ENCODE peak calls at places on chromosomes 5 and 9, in eight cellular contexts. M is adrenal gland; Z is uterus; C is CD8-positive, alpha-beta T cell; N is coronary artery; D is transverse colon; Y is heart left ventricle; A is body of pancreas. F is an unnamed sample.

GRCh38 chr9:108033976-108034964 is 544.7 kb upstream of the KLF4 start:
- DNase-seq in M (no peak), Z (peak), C (no peak), N (no peak), D (no peak), Y (no peak), A (no peak), F (no peak)

GRCh38 chr5:150853560-150853959 is 7.2 kb downstream of the IRGM start:
- DNase-seq in M (no peak), Z (no peak), C (no peak), N (no peak), D (no peak), Y (no peak), A (no peak), F (no peak)

GRCh38 chr5:124746252-124746915 is at the start of gene ZNF608:
- DNase-seq in M (peak), Z (peak), C (no peak), N (peak), D (peak), Y (no peak), A (peak), F (peak)

GRCh38 chr9:74570879-74571512 is 73.9 kb downstream of the RORB start:
- DNase-seq in M (no peak), Z (no peak), C (no peak), N (no peak), D (no peak), Y (no peak), A (no peak), F (peak)

GRCh38 chr9:98570663-98571440 is 137.9 kb downstream of the GABBR2 start:
- DNase-seq in M (no peak), Z (no peak), C (no peak), N (no peak), D (no peak), Y (no peak), A (no peak), F (no peak)

GRCh38 chr5:160030631-160031377 is 21.9 kb downstream of the TTC1 start:
- DNase-seq in M (no peak), Z (no peak), C (no peak), N (no peak), D (no peak), Y (no peak), A (no peak), F (peak)

GRCh38 chr5:119315516-119315949 is 40.3 kb upstream of the TNFAIP8 start:
- DNase-seq in M (peak), Z (no peak), C (peak), N (no peak), D (no peak), Y (no peak), A (no peak), F (peak)

GRCh38 chr9:93902780-93903655 is 52.1 kb downstream of the BARX1 start:
- DNase-seq in M (peak), Z (peak), C (no peak), N (no peak), D (peak), Y (no peak), A (peak), F (no peak)

GRCh38 chr9:1429328-1429727 is 379.2 kb downstream of the DMRT2 start:
- DNase-seq in M (no peak), Z (no peak), C (no peak), N (no peak), D (peak), Y (peak), A (peak), F (peak)

DNA sequence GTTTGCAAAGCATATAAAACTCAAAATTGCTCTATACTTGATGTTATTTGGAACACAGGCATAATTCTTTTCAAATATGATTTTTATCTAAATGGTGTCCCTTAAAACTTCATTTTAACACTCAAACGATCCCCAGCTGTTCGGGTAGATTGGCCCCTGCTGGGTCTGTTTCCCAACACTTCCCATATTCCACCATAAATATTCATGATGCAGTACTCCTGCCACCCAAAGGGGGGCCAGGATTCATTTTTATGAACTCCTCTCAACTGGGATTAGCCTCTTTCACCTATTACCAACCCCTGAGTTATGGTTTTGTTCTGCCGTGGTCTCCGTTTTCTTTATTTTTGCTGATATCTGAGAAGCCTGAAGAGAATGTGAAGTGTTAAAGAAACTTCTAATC is 383.9 kb downstream of the DMRT2 start:
- DNase-seq in M (no peak), Z (no peak), C (no peak), N (no peak), D (no peak), Y (no peak), A (no peak), F (peak)
- TF ChIP-seq CTCF in M (peak), Z (no peak), C (no peak), N (no peak), D (no peak), Y (peak), A (peak), F (no peak)

DNA sequence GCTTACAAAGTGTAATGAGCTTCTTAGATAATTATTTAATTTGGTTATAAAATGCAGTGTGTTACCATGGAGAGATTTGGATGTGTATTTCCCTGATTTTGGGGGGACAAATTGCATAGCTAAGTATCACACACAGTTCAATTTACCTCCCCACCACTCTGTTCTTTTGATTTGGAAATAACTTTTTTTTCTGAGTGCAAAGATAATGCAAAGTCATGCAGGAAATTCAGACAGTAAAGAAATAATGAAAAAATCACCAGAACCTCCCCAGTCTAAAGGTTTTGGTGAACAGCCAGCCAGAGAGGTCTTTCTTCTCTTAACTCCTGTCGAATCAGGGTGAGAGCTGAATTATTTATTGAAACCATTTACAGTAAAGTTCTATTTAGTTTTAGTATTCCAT is 3.2 kb downstream of the ADGRV1 start:
- DNase-seq in M (no peak), Z (no peak), C (no peak), N (no peak), D (no peak), Y (no peak), A (no peak), F (no peak)
- H3K4me3 ChIP-seq in M (no peak), Z (no peak), C (no peak), N (no peak), D (no peak), Y (no peak), A (no peak), F (no peak)

GRCh38 chr5:75239681-75240080 is 3.0 kb upstream of the ANKRD31 start:
- DNase-seq in M (no peak), Z (no peak), C (no peak), N (no peak), D (no peak), Y (no peak), A (no peak), F (no peak)

GRCh38 chr5:75245023-75245422 is 8.3 kb upstream of the ANKRD31 start:
- DNase-seq in M (no peak), Z (no peak), C (no peak), N (no peak), D (no peak), Y (no peak), A (no peak), F (no peak)

GRCh38 chr5:75243510-75243909 is 6.8 kb upstream of the ANKRD31 start:
- DNase-seq in M (no peak), Z (no peak), C (no peak), N (no peak), D (no peak), Y (no peak), A (no peak), F (no peak)

GRCh38 chr5:75242067-75242466 is 5.4 kb upstream of the ANKRD31 start:
- DNase-seq in M (no peak), Z (no peak), C (no peak), N (no peak), D (no peak), Y (no peak), A (no peak), F (no peak)

DNA sequence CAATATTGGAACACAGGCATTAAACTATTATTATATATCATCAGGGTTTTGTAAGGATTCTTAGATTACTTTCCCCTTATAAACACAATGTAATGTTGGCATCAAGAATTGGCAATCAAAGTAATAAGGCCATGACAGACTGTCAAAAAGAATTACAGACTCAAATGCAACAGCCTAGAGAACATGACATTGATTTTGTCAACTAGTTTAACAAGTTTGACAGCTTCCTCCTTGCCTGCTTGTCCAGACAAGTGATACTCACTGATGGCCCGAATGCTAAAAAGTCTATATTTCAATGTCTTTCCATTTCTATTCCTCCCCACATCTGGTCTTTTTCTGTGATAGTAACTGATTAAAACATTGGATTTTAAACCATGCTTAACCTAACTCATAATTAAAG is 6.4 kb upstream of the ANKRD31 start:
- DNase-seq in M (no peak), Z (no peak), C (no peak), N (no peak), D (no peak), Y (no peak), A (no peak), F (no peak)
- H3K27ac ChIP-seq in M (no peak), Z (no peak), C (no peak), N (no peak), D (no peak), Y (no peak), A (no peak), F (no peak)

GRCh38 chr5:132747693-132748440 is 641 bp downstream of the CCNI2 start:
- DNase-seq in M (no peak), Z (no peak), C (peak), N (no peak), D (peak), Y (no peak), A (peak), F (no peak)

GRCh38 chr5:132746592-132747063 is 598 bp upstream of the CCNI2 start:
- DNase-seq in M (no peak), Z (no peak), C (no peak), N (no peak), D (peak), Y (no peak), A (peak), F (no peak)

GRCh38 chr5:132748522-132749000 is 1.3 kb downstream of the CCNI2 start:
- DNase-seq in M (no peak), Z (no peak), C (no peak), N (no peak), D (no peak), Y (no peak), A (no peak), F (no peak)

GRCh38 chr5:132749506-132749905 is 2.3 kb downstream of the CCNI2 start:
- DNase-seq in M (no peak), Z (no peak), C (no peak), N (no peak), D (peak), Y (no peak), A (no peak), F (no peak)

GRCh38 chr5:132747064-132747692 is at the start of gene CCNI2:
- DNase-seq in M (no peak), Z (no peak), C (peak), N (no peak), D (peak), Y (no peak), A (peak), F (no peak)
- TF ChIP-seq CTCF in M (peak), Z (no peak), C (no peak), N (no peak), D (no peak), Y (no peak), A (no peak), F (no peak)

DNA sequence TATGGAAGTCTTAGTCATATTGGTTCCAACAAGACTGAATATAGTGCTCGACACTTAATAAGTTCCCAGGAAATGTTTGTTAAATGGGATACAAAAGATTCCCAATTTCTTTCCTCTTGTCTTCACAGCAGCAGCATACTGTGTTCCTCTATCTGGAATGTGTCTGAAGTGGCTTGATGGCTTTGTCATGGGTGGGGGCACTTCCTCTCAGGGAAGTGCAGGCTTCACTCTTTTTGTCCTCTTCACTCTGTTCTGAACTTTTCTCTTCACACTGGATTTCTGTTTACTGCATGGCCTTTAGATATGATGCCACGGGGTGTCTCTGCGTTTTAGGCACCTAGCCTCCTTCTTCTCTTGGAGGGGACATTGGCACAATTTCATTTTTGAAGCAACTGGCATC is 127.7 kb upstream of the C9orf72 start:
- DNase-seq in M (no peak), Z (no peak), C (no peak), N (no peak), D (no peak), Y (no peak), A (no peak), F (no peak)
- H3K4me3 ChIP-seq in M (no peak), Z (no peak), C (no peak), N (no peak), D (no peak), Y (no peak), A (no peak), F (no peak)

DNA sequence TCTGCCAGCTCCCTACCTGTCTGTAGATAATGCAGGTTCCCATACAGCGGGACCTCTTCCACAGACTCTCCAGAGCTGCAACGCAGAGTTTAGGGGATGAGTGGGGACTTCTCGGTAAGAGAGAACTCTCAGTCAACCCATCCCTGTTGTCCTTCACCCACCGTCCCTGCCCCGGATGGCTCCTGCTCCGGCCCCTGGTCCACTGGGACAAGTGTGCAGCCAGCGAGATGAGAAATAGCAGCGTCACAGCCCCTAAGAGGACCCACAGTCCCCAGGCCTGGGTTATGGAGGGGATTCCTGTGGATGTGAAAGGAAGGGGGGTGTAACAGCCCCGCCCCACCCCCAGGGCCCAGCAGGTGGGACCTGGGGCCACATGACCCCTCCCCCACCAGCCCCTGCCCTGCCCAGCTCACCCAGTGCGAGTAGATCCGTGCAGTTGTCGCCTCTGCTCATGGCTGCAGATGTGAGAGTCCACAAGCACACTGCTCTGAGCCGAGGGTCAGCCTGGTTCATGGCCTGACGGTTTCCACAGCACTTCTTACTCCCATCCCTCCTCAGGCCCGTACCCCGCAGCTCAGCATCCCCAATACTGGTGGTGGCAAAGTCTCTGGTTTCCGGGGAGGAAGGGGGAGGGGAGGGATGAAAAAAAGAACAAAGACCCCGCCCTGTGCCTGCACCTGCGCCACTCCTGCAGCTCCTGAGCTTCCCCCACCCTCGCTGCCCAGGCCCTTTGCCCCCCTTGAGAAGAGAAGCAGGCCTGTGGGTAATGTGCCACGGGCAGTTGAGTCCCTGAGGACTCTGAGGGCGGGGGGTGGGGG is at the start of gene SIT1:
- DNase-seq in M (peak), Z (no peak), C (no peak), N (no peak), D (no peak), Y (no peak), A (peak), F (no peak)
- H3K27ac ChIP-seq in M (no peak), Z (no peak), C (peak), N (peak), D (peak), Y (no peak), A (no peak), F (no peak)

DNA sequence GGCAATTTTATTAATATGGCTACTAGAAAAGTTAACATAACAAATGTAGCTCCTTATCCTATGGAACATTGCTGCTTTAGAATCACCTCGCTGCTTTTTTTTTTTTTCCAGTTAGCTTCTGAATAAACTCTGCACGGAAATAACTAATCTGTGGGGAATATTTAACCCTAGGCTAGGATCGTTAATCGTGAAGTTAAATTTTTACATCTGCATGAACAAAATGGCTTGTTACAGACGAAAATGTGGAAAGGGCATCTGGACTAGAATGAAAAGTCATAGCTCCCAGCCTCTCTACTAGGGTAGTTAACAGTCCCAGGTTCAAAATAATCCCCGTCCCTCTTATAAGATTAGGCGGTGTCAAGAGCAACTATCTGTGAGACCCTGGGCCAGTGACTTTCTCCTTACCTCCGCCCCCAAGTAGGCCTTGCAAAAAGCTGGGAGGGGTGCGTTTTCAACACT is 469 bp upstream of the SLC22A5 start:
- DNase-seq in M (no peak), Z (no peak), C (no peak), N (no peak), D (no peak), Y (no peak), A (no peak), F (no peak)
- TF ChIP-seq CTCF in M (no peak), Z (no peak), C (no peak), N (no peak), D (no peak), Y (no peak), A (no peak), F (no peak)

GRCh38 chr5:42912184-42912766 is 100.6 kb upstream of the SELENOP start:
- DNase-seq in M (peak), Z (no peak), C (peak), N (no peak), D (no peak), Y (no peak), A (no peak), F (peak)
- H3K4me3 ChIP-seq in M (no peak), Z (no peak), C (no peak), N (no peak), D (no peak), Y (no peak), A (no peak), F (no peak)

GRCh38 chr5:132776932-132777208 is 169 bp downstream of the SEPTIN8 start:
- DNase-seq in M (no peak), Z (no peak), C (no peak), N (no peak), D (no peak), Y (no peak), A (no peak), F (no peak)
- H3K27ac ChIP-seq in M (no peak), Z (peak), C (no peak), N (peak), D (peak), Y (peak), A (peak), F (peak)

GRCh38 chr9:80885894-80886293 is 803.5 kb downstream of the TLE1 start:
- DNase-seq in M (no peak), Z (no peak), C (no peak), N (no peak), D (no peak), Y (no peak), A (no peak), F (no peak)
- TF ChIP-seq CTCF in M (no peak), Z (no peak), C (no peak), N (no peak), D (no peak), Y (no peak), A (no peak), F (peak)

F was measured in cardiac muscle cell.